ENCODE peak calls at places on chromosomes 3 and 15, in six cellular contexts. R, A, J, X, V and M are unnamed samples.

GRCh38 chr3:122938756-122939425 is 88.7 kb downstream of the SEMA5B start:
- DNase-seq in R (no peak), X (no peak), J (no peak), V (no peak), A (no peak), M (no peak)

GRCh38 chr15:90351479-90352108 is 490 bp upstream of the ZNF774 start:
- DNase-seq in X (no peak), J (no peak), R (no peak), V (no peak), A (no peak), M (no peak)

GRCh38 chr3:27633224-27633545 is 88.9 kb downstream of the EOMES start:
- DNase-seq in J (no peak), V (peak), X (no peak), A (no peak), R (no peak), M (no peak)

GRCh38 chr15:70127797-70128756 is 30.4 kb upstream of the TLE3 start:
- DNase-seq in X (no peak), A (no peak), R (no peak), J (no peak), V (no peak), M (peak)

GRCh38 chr3:9091811-9092210 is 128.5 kb upstream of the RAD18 start:
- DNase-seq in A (no peak), X (no peak), V (no peak), R (no peak), J (no peak), M (no peak)

GRCh38 chr3:100516843-100517242 is 24.4 kb downstream of the TMEM45A start:
- DNase-seq in R (no peak), X (no peak), A (no peak), V (peak), J (no peak), M (no peak)

GRCh38 chr3:126667631-126668449 is 12.9 kb upstream of the TXNRD3 start:
- DNase-seq in A (no peak), X (no peak), V (no peak), R (no peak), J (no peak), M (no peak)

GRCh38 chr3:74267583-74268184 is 346.8 kb downstream of the CNTN3 start:
- DNase-seq in X (no peak), V (peak), R (peak), A (no peak), J (no peak), M (peak)

GRCh38 chr3:178741020-178741419 is 204.8 kb downstream of the KCNMB2 start:
- DNase-seq in V (no peak), R (no peak), X (no peak), A (no peak), J (no peak), M (no peak)

GRCh38 chr3:178267158-178267838 is 268.9 kb upstream of the KCNMB2 start:
- DNase-seq in V (peak), X (no peak), A (no peak), J (no peak), R (no peak), M (no peak)

GRCh38 chr3:140219161-140219745 is 284.3 kb downstream of the CLSTN2 start:
- DNase-seq in J (no peak), A (no peak), V (no peak), X (no peak), R (no peak), M (no peak)

GRCh38 chr3:156860873-156861272 is 34.7 kb downstream of the LEKR1 start:
- DNase-seq in V (no peak), X (no peak), A (no peak), R (no peak), J (no peak), M (peak)

GRCh38 chr15:100566850-100567249 is 35.1 kb downstream of the LINS1 start:
- DNase-seq in J (no peak), A (no peak), V (no peak), R (no peak), X (no peak), M (no peak)

GRCh38 chr3:144164352-144164751 is 192.7 kb downstream of the DIPK2A start:
- DNase-seq in A (no peak), V (no peak), X (no peak), J (no peak), R (no peak), M (no peak)

GRCh38 chr3:23966308-23966707 is 21.2 kb downstream of the NR1D2 start:
- DNase-seq in V (peak), X (no peak), J (no peak), R (no peak), A (no peak), M (no peak)

GRCh38 chr3:149933008-149933407 is 37.7 kb downstream of the PFN2 start:
- DNase-seq in A (no peak), R (no peak), J (no peak), X (no peak), V (no peak), M (no peak)

GRCh38 chr3:194321666-194322640 is 29.2 kb downstream of the CPN2 start:
- DNase-seq in A (no peak), R (no peak), V (no peak), X (peak), J (no peak), M (no peak)

GRCh38 chr3:130258532-130258952 is 86.9 kb upstream of the COL6A5 start:
- DNase-seq in X (no peak), R (peak), A (peak), J (no peak), V (no peak), M (peak)

GRCh38 chr15:29242466-29243242 is 27.0 kb downstream of the NSMCE3 start:
- DNase-seq in V (peak), R (no peak), X (no peak), A (no peak), J (no peak), M (no peak)

GRCh38 chr3:122562923-122563716 is 980 bp downstream of the PARP9 start:
- DNase-seq in J (no peak), A (no peak), V (no peak), R (no peak), X (no peak), M (no peak)

GRCh38 chr3:64748244-64748894 is 60.6 kb upstream of the ADAMTS9 start:
- DNase-seq in J (no peak), X (no peak), A (no peak), R (no peak), V (no peak), M (no peak)

GRCh38 chr3:179603831-179604230 is 607 bp downstream of the MRPL47 start:
- DNase-seq in X (no peak), A (no peak), V (no peak), J (no peak), R (no peak), M (no peak)

GRCh38 chr3:36075491-36075890 is 304.8 kb upstream of the STAC start:
- DNase-seq in J (no peak), R (no peak), V (no peak), X (no peak), A (no peak), M (peak)

GRCh38 chr15:69398541-69398940 is 15.6 kb upstream of the KIF23 start:
- DNase-seq in J (no peak), A (no peak), R (peak), V (peak), X (no peak), M (peak)

GRCh38 chr3:34012102-34012461 is 213.7 kb downstream of the PDCD6IP start:
- DNase-seq in X (no peak), V (peak), J (no peak), A (no peak), R (peak), M (peak)

GRCh38 chr15:38651328-38652038 is 86.9 kb upstream of the RASGRP1 start:
- DNase-seq in V (no peak), A (no peak), R (no peak), X (no peak), J (peak), M (peak)

GRCh38 chr3:185242642-185243041 is 11.2 kb downstream of the EHHADH start:
- DNase-seq in R (no peak), A (no peak), V (no peak), X (no peak), J (no peak), M (no peak)

GRCh38 chr15:28989239-28989830 is 103.6 kb downstream of the APBA2 start:
- DNase-seq in R (no peak), V (peak), A (no peak), X (no peak), J (no peak), M (no peak)

DNA sequence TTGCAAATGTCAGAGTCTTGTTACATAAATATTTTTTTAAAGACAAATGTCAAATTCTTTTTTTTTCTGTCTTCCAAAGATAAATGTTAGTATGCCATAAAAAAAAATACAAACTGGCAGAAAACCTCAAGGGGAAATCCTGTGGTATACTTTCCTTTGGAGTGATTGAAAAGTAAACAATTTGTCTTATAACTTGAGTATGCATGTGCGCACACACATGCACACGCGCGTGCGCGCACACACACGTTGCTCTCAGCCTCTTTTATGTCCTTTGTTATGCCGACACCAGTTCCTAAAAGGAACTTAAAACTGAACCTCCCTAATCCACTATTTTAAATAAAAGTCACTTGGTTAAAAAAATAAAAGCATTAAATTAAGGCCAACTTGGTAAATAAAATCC is 58.0 kb downstream of the TGFBR2 start:
- DNase-seq in J (peak), X (no peak), V (no peak), A (no peak), R (no peak), M (no peak)
- H3K27ac ChIP-seq in J (no peak), X (no peak), V (no peak), A (peak), R (no peak), M (no peak)

DNA sequence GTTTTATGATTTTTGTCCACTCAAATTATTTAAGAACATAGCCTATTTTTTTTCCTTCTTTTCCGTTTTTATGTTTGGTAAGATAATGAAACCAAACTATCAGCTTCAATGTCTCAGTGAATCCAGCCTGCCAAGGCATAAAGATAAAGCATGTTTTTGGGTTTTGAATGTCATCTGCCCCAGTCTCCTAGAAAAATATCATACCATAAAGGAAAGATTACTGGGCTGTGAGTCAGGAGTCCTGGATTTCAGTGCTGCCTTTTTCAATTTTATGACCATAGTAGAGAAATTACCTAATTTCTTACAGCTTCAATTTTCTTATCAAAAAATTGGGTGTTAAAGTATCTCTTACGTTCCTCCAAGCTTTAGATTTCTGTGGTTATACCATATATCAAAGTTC is 87.5 kb downstream of the GAP43 start:
- DNase-seq in J (no peak), V (peak), R (no peak), A (no peak), X (no peak), M (no peak)
- H3K27ac ChIP-seq in J (no peak), V (no peak), R (no peak), A (no peak), X (no peak), M (no peak)

GRCh38 chr3:52986938-52987337 is 58.9 kb downstream of the SFMBT1 start:
- DNase-seq in J (no peak), X (no peak), R (peak), V (peak), A (no peak), M (no peak)
- H3K27ac ChIP-seq in J (no peak), X (no peak), R (no peak), V (no peak), A (no peak), M (no peak)

DNA sequence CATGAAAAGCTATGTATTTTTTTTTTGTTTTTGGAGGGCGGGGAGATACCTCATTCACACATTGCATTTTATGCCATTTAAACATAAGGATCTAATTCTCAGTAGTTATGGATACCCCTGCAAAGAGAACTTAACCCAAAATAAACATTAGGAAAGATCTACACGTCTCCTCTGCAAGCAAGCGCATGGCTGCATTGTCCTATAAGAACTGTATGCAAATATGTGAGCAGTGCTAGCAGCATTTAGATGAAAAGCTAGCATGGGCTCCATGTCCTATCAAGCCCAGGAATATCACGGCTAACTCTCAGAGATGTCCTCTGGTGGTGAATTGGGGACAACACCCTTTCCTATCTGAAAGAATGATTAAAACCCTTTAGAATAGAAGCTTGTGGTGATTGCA is 292.8 kb downstream of the MEX3B start:
- DNase-seq in R (no peak), V (no peak), J (no peak), A (no peak), X (no peak), M (no peak)
- H3K27ac ChIP-seq in R (no peak), V (no peak), J (no peak), A (no peak), X (no peak), M (no peak)

DNA sequence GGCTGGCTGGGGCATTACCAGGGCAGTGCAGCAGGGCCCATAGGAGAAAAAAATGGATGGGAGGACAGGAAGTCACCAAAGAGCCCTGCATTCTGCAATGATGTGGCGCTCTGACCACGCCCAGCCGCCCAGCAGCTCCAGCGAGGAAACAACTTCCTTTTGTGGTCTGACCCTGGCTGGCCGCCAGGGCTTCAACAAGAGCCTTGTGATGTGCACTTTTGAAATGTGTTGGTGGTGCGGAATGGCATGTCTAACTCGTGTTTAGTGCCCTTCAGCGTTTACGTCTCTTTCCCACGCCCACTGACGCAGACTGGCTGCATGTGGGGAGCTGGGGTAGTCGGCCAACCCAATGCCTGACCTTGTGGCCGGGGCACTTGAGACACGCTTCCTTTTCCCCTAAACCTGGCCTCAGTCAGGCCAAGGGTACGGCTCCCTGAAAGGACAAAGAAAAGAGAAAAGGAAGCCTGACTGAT is 81.9 kb upstream of the CTNNB1 start:
- DNase-seq in R (peak), J (peak), A (peak), V (peak), X (peak), M (peak)
- H3K27ac ChIP-seq in R (peak), J (peak), A (peak), V (no peak), X (no peak), M (peak)

GRCh38 chr3:69201658-69202057 is 79.3 kb upstream of the LMOD3 start:
- DNase-seq in A (no peak), X (peak), R (no peak), J (no peak), V (no peak), M (no peak)

GRCh38 chr3:69197455-69197854 is 75.1 kb upstream of the LMOD3 start:
- DNase-seq in R (no peak), V (no peak), J (no peak), X (no peak), A (no peak), M (no peak)

GRCh38 chr3:69200384-69201068 is 78.1 kb upstream of the LMOD3 start:
- DNase-seq in R (peak), X (peak), A (no peak), V (peak), J (peak), M (peak)

GRCh38 chr3:69197922-69198540 is 75.6 kb upstream of the LMOD3 start:
- DNase-seq in X (no peak), V (no peak), R (no peak), A (no peak), J (peak), M (no peak)

DNA sequence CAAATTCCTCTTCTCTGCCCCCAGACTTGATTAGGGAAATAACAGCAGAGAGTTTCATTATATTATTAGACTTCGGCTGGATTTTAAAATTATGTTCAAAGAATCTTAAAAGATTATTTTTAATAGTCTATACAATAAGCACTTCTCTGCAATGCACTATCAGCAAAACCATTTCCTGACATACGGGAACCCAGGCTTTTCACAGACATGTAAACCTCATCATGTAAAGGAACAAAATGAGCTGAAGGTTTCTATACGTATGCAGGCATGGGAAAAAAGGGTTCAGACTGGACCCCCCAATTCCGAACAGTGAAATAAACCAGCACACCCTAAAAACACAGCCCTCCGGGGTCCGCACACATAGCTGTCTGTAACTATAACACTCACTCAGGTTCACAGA is 77.5 kb upstream of the LMOD3 start:
- DNase-seq in R (no peak), V (no peak), X (no peak), J (peak), A (no peak), M (no peak)
- H3K27ac ChIP-seq in R (peak), V (no peak), X (peak), J (peak), A (peak), M (peak)

GRCh38 chr3:170154569-170155143 is 26.9 kb downstream of the PHC3 start:
- DNase-seq in A (no peak), V (no peak), X (no peak), J (peak), R (no peak), M (no peak)
- H3K27ac ChIP-seq in A (no peak), V (peak), X (no peak), J (peak), R (no peak), M (no peak)

GRCh38 chr3:13329746-13330145 is 90.4 kb downstream of the NUP210 start:
- DNase-seq in A (no peak), R (no peak), V (no peak), J (no peak), X (no peak), M (no peak)

GRCh38 chr3:13323822-13324221 is 96.3 kb downstream of the NUP210 start:
- DNase-seq in R (no peak), A (no peak), J (no peak), X (no peak), V (no peak), M (no peak)

GRCh38 chr3:13325092-13325491 is 95.0 kb downstream of the NUP210 start:
- DNase-seq in R (no peak), V (no peak), A (no peak), X (no peak), J (no peak), M (no peak)

GRCh38 chr3:13325892-13326443 is 94.2 kb downstream of the NUP210 start:
- DNase-seq in X (no peak), R (no peak), A (no peak), V (no peak), J (no peak), M (no peak)
- H3K27ac ChIP-seq in X (no peak), R (no peak), A (no peak), V (no peak), J (no peak), M (no peak)